ENCODE peak calls at places on chromosome 17, in six cellular contexts. S, X, U, R, I and E are unnamed samples.

GRCh38 chr17:10127819-10128375 is 70.5 kb downstream of the GAS7 start:
- DNase-seq in U (peak), I (peak), S (peak), R (no peak), X (peak), E (no peak)

GRCh38 chr17:7404737-7405412 is 978 bp upstream of the TMEM256 start:
- DNase-seq in R (no peak), X (no peak), U (peak), I (no peak), S (peak), E (peak)

GRCh38 chr17:40617678-40618240 is 29.9 kb downstream of the SMARCE1 start:
- DNase-seq in X (no peak), I (no peak), R (peak), U (no peak), S (no peak), E (peak)

GRCh38 chr17:37667039-37667438 is 23.8 kb upstream of the DDX52 start:
- DNase-seq in I (no peak), R (no peak), U (no peak), S (no peak), X (no peak), E (no peak)

GRCh38 chr17:47696717-47697642 is 3.0 kb downstream of the TBKBP1 start:
- DNase-seq in X (no peak), U (peak), R (no peak), S (no peak), I (no peak), E (no peak)

GRCh38 chr17:73952136-73952497 is 251.4 kb upstream of the RPL38 start:
- DNase-seq in U (no peak), R (no peak), S (no peak), X (no peak), I (no peak), E (no peak)

GRCh38 chr17:71033336-71033735 is 864.0 kb downstream of the KCNJ2 start:
- DNase-seq in S (no peak), I (no peak), U (no peak), R (no peak), X (no peak), E (no peak)

GRCh38 chr17:14575349-14575966 is 274.6 kb downstream of the HS3ST3B1 start:
- DNase-seq in I (no peak), U (no peak), X (no peak), S (no peak), R (no peak), E (no peak)

GRCh38 chr17:4249452-4250029 is 14.2 kb downstream of the ANKFY1 start:
- DNase-seq in X (no peak), S (no peak), U (no peak), I (no peak), R (no peak), E (peak)

GRCh38 chr17:81831563-81831956 is 1.5 kb downstream of the MCRIP1 start:
- DNase-seq in I (no peak), S (no peak), U (no peak), X (no peak), R (no peak), E (no peak)

GRCh38 chr17:66906321-66907278 is 57.9 kb upstream of the CACNG4 start:
- DNase-seq in I (no peak), X (peak), U (peak), S (peak), R (peak), E (peak)

GRCh38 chr17:75032896-75033294 is 13.9 kb downstream of the ATP5PD start:
- DNase-seq in S (peak), I (no peak), R (no peak), U (peak), X (no peak), E (no peak)

GRCh38 chr17:2138768-2139167 is 83.9 kb downstream of the HIC1 start:
- DNase-seq in S (peak), I (no peak), U (peak), R (peak), X (no peak), E (peak)

GRCh38 chr17:17494499-17495447 is 1.4 kb downstream of the RASD1 start:
- DNase-seq in I (no peak), R (no peak), U (peak), S (peak), X (peak), E (peak)

GRCh38 chr17:46768540-46768870 is 50.0 kb downstream of the WNT3 start:
- DNase-seq in R (no peak), I (no peak), S (no peak), X (peak), U (no peak), E (no peak)

GRCh38 chr17:2899911-2900310 is 103.7 kb downstream of the RAP1GAP2 start:
- DNase-seq in S (no peak), I (no peak), U (no peak), X (peak), R (no peak), E (no peak)

GRCh38 chr17:7043195-7043543 is 723 bp downstream of the SLC16A11 start:
- DNase-seq in R (no peak), U (no peak), S (no peak), I (no peak), X (no peak), E (no peak)

GRCh38 chr17:44758414-44759095 is at the start of gene ADAM11:
- DNase-seq in U (no peak), S (no peak), X (no peak), I (no peak), R (no peak), E (no peak)

GRCh38 chr17:67018429-67019125 is 25.8 kb upstream of the CACNG1 start:
- DNase-seq in U (no peak), S (no peak), R (no peak), I (no peak), X (no peak), E (no peak)

GRCh38 chr17:45096141-45096540 is 35.0 kb downstream of the NMT1 start:
- DNase-seq in S (no peak), I (no peak), X (no peak), R (no peak), U (no peak), E (no peak)

GRCh38 chr17:78998311-78999055 is 11.1 kb downstream of the CANT1 start:
- DNase-seq in I (peak), U (peak), S (peak), X (no peak), R (no peak), E (no peak)

GRCh38 chr17:5523249-5523648 is 36.9 kb downstream of the MIS12 start:
- DNase-seq in U (no peak), X (no peak), R (no peak), S (no peak), I (no peak), E (no peak)

GRCh38 chr17:51873302-51873701 is 285.2 kb downstream of the CA10 start:
- DNase-seq in U (no peak), I (no peak), S (no peak), X (no peak), R (no peak), E (no peak)

GRCh38 chr17:34974179-34974578 is 6.1 kb upstream of the LIG3 start:
- DNase-seq in U (no peak), I (no peak), S (no peak), R (no peak), X (no peak), E (no peak)

GRCh38 chr17:3843935-3844516 is 2.0 kb downstream of the NCBP3 start:
- DNase-seq in R (peak), X (no peak), S (no peak), I (no peak), U (no peak), E (peak)

GRCh38 chr17:82775033-82775823 is 23.4 kb downstream of the TBCD start:
- DNase-seq in I (no peak), U (peak), S (peak), R (no peak), X (peak), E (peak)

GRCh38 chr17:56482229-56482628 is 111.3 kb upstream of the NOG start:
- DNase-seq in U (no peak), R (no peak), I (no peak), S (no peak), X (no peak), E (no peak)

GRCh38 chr17:55898195-55898594 is 147.3 kb downstream of the PCTP start:
- DNase-seq in U (no peak), S (no peak), R (no peak), X (no peak), I (no peak), E (no peak)

GRCh38 chr17:70906808-70907207 is 737.5 kb downstream of the KCNJ2 start:
- DNase-seq in U (no peak), I (no peak), R (no peak), X (no peak), S (no peak), E (no peak)

GRCh38 chr17:61617261-61617660 is 26.2 kb upstream of the NACA2 start:
- DNase-seq in R (no peak), I (no peak), X (no peak), U (no peak), S (no peak), E (no peak)

GRCh38 chr17:39156491-39156890 is 5.1 kb upstream of the PLXDC1 start:
- DNase-seq in U (no peak), I (no peak), X (no peak), R (no peak), S (no peak), E (peak)

GRCh38 chr17:14417336-14417735 is 116.5 kb downstream of the HS3ST3B1 start:
- DNase-seq in R (no peak), X (no peak), I (no peak), S (no peak), U (no peak), E (no peak)

GRCh38 chr17:11245792-11246191 is 4.8 kb downstream of the SHISA6 start:
- DNase-seq in I (no peak), X (no peak), S (no peak), U (no peak), R (no peak), E (no peak)
- H3K4me3 ChIP-seq in I (no peak), X (no peak), S (no peak), U (no peak), R (no peak), E (no peak)

DNA sequence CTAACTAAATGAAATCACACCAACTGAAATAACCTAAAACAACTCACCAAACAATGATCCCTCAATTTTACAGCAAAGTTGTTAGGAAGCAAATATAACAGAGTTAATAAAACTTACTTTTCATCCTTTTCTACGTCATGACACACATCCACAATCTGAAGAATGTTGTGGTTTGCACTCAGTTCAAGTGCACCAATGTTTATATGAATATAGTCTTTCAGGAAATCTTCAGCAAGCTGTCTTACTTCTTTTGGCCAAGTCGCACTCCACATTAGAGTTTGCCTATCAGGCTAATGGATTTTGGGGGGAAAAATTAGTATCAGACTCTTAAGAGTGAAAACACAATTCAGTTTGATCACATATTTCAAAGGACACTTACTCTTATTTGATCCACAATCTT is 3.3 kb downstream of the DDX5 start:
- DNase-seq in X (no peak), I (no peak), S (no peak), U (no peak), R (no peak), E (no peak)
- H3K4me3 ChIP-seq in X (no peak), I (no peak), S (peak), U (no peak), R (no peak), E (no peak)

GRCh38 chr17:49260011-49260921 is 29.7 kb upstream of the PHOSPHO1 start:
- DNase-seq in X (no peak), S (peak), R (peak), U (peak), I (peak), E (peak)

GRCh38 chr17:49259663-49260010 is 29.1 kb upstream of the PHOSPHO1 start:
- DNase-seq in X (no peak), U (peak), I (no peak), R (no peak), S (peak), E (no peak)

GRCh38 chr17:49266233-49266632 is 35.6 kb upstream of the PHOSPHO1 start:
- DNase-seq in X (no peak), R (no peak), U (no peak), I (no peak), S (no peak), E (no peak)

GRCh38 chr17:49257296-49257695 is 26.7 kb upstream of the PHOSPHO1 start:
- DNase-seq in S (no peak), I (no peak), X (no peak), U (no peak), R (no peak), E (no peak)

DNA sequence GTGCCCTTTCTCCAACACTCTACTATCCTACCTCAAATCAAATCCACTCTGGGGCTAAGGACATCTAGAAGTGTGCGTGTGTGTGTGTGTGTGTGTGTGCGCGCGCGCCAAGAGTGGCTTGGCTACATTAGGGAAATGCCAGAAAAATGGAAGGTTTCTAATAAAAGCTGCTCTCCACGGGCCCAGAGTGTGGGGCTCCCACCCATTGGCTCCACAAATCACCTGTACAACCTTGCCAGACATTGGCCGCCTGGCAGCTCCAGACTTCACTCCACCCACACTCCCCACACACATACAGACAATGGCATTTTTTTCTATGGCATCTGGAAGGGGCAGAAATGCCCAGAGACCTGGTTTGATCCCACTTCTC is 30.3 kb upstream of the PHOSPHO1 start:
- DNase-seq in S (no peak), X (no peak), R (no peak), U (no peak), I (no peak), E (no peak)
- H3K4me3 ChIP-seq in S (peak), X (peak), R (peak), U (no peak), I (peak), E (no peak)

DNA sequence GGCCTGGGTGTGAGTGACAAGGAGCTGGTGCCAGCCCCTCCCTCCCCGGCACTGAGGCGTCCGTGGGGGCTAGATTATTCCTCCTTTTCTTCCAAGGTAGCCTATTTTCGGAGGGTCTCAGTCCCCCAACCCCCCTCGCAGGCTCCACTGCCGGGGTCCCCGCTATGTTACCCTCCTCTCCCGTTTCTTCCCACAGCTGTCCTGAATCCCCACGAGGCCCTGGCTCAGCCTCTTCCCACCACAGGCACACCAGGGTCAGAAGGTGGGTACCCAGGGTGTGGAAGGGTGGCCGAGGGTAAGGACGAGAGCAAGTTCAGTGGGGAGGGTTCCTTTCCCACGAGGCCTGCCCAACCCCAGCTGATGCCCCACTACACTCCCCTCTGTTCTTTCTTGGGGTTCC is 611 bp downstream of the RAMP2 start:
- DNase-seq in I (no peak), S (no peak), X (no peak), R (no peak), U (no peak), E (no peak)
- H3K4me3 ChIP-seq in I (peak), S (peak), X (peak), R (no peak), U (peak), E (no peak)

DNA sequence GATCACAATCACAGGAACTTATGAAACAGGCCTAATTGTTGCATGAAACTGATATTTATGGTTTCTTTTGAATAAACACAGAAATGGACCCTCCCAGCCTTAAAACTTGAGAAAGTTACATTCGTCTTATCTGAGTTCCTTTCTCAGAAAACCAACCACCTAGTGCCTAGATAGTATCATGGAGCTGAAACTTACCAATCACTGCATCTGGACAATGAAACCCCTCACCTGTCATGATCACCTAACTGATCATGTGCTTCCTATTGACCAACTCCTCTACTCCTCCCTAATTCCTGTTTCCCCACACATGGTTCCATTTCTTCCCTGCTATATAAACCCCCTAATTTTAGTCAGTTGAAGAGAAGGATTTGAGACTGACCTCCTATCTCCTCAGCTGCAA is 216.1 kb downstream of the SLC39A11 start:
- DNase-seq in U (no peak), X (no peak), I (no peak), R (no peak), S (no peak), E (no peak)
- H3K4me3 ChIP-seq in U (no peak), X (no peak), I (no peak), R (no peak), S (no peak), E (no peak)